ENCODE peak calls at places on chromosomes 12 and 14, in five cellular contexts. Q is hepatocyte, Y is OCI-LY7, J is GM23248, C is HCT116. L is an unnamed sample. For H4K20me1, the result is how much of the 10 kb centered on the place peaks cover.

GRCh38 chr14:57533214-57533613 is 39.6 kb upstream of the CCDC198 start:
- DNase-seq in Y (peak), J (peak), C (peak), Q (peak), L (peak)

GRCh38 chr14:69739486-69739885 is 27.5 kb upstream of the SRSF5 start:
- DNase-seq in Y (no peak), C (no peak), J (no peak), Q (no peak), L (no peak)

GRCh38 chr14:61710853-61711817 is 15.8 kb downstream of the HIF1A start:
- DNase-seq in Q (no peak), C (no peak), Y (peak), J (peak), L (no peak)

GRCh38 chr14:67729072-67729561 is 27.4 kb downstream of the RDH12 start:
- DNase-seq in Q (peak), C (no peak), J (no peak), Y (no peak), L (peak)

GRCh38 chr12:41122894-41123293 is 65.2 kb upstream of the PDZRN4 start:
- DNase-seq in C (no peak), Q (no peak), Y (no peak), J (no peak), L (no peak)

GRCh38 chr12:47868552-47869031 is 36.2 kb downstream of the VDR start:
- DNase-seq in Y (peak), Q (no peak), C (no peak), J (no peak), L (no peak)

GRCh38 chr12:24012528-24012927 is 63.1 kb upstream of the SOX5 start:
- DNase-seq in Q (peak), J (no peak), C (no peak), Y (no peak), L (no peak)

GRCh38 chr14:51816031-51816430 is 44.4 kb upstream of the GNG2 start:
- DNase-seq in Q (no peak), Y (no peak), C (no peak), J (no peak), L (no peak)

GRCh38 chr12:106152334-106152733 is 13.6 kb upstream of the NUAK1 start:
- DNase-seq in Q (no peak), J (no peak), C (no peak), Y (no peak), L (no peak)

GRCh38 chr14:37088816-37089215 is 83.6 kb downstream of the SLC25A21 start:
- DNase-seq in C (no peak), J (no peak), Y (no peak), Q (no peak), L (no peak)

GRCh38 chr12:63419119-63419518 is 249.2 kb downstream of the DPY19L2 start:
- DNase-seq in Q (peak), Y (no peak), J (no peak), C (peak), L (no peak)

GRCh38 chr12:95700316-95700785 is 90.2 kb downstream of the NTN4 start:
- DNase-seq in J (peak), Y (no peak), Q (no peak), C (no peak), L (no peak)

GRCh38 chr12:4911316-4911994 is 1.8 kb downstream of the KCNA1 start:
- DNase-seq in J (no peak), C (no peak), Q (no peak), Y (no peak), L (no peak)

GRCh38 chr12:10365716-10366433 is 24.0 kb downstream of the KLRK1 start:
- DNase-seq in C (peak), Y (no peak), Q (no peak), J (peak), L (peak)

GRCh38 chr14:65985976-65986375 is 500.2 kb upstream of the CCDC196 start:
- DNase-seq in J (no peak), Q (no peak), C (no peak), Y (no peak), L (no peak)

GRCh38 chr14:28773917-28774691 is 7.5 kb downstream of the FOXG1 start:
- DNase-seq in J (peak), Y (no peak), C (no peak), Q (peak), L (peak)

GRCh38 chr12:102169922-102170698 is 27.5 kb downstream of the PMCH start:
- DNase-seq in Q (peak), J (peak), C (peak), Y (peak), L (peak)

GRCh38 chr14:76705214-76705613 is 56.1 kb upstream of the VASH1 start:
- DNase-seq in Y (no peak), C (no peak), J (no peak), Q (no peak), L (no peak)

GRCh38 chr12:106131671-106132070 is 7.1 kb downstream of the NUAK1 start:
- DNase-seq in Q (no peak), Y (no peak), J (peak), C (no peak), L (no peak)

GRCh38 chr14:51342226-51342625 is 102.2 kb downstream of the TMX1 start:
- DNase-seq in Q (no peak), Y (no peak), C (no peak), J (peak), L (no peak)

GRCh38 chr14:23514009-23514962 is 37.3 kb downstream of the ZFHX2 start:
- DNase-seq in Q (no peak), Y (no peak), J (no peak), C (no peak), L (no peak)

GRCh38 chr12:6757028-6757689 is 4.2 kb upstream of the MLF2 start:
- DNase-seq in Y (no peak), J (no peak), Q (peak), C (no peak), L (no peak)

GRCh38 chr12:124437621-124438414 is 129.6 kb downstream of the NCOR2 start:
- DNase-seq in Y (no peak), J (no peak), C (no peak), Q (no peak), L (peak)

GRCh38 chr12:107525719-107526554 is 159.7 kb upstream of the PWP1 start:
- DNase-seq in J (no peak), Y (no peak), C (no peak), Q (no peak), L (no peak)

GRCh38 chr14:49980027-49980426 is 87.1 kb downstream of the ARF6 start:
- DNase-seq in C (no peak), J (no peak), Q (no peak), Y (no peak), L (no peak)

GRCh38 chr12:58148405-58148804 is 207.0 kb downstream of the ATP23 start:
- DNase-seq in C (peak), Y (no peak), J (peak), Q (peak), L (no peak)

GRCh38 chr14:67358914-67359313 is 690 bp downstream of the ATP6V1D start:
- DNase-seq in Q (peak), J (peak), Y (no peak), C (no peak), L (peak)

GRCh38 chr12:121838096-121838495 is 20.6 kb downstream of the HPD start:
- DNase-seq in J (no peak), Y (no peak), C (no peak), Q (no peak), L (no peak)

GRCh38 chr14:71021347-71022014 is 114.2 kb downstream of the PCNX1 start:
- DNase-seq in Y (no peak), J (peak), Q (no peak), C (peak), L (no peak)

GRCh38 chr12:95759039-95759438 is 31.5 kb downstream of the NTN4 start:
- DNase-seq in Y (no peak), Q (no peak), J (no peak), C (no peak), L (no peak)

GRCh38 chr12:19706936-19707335 is 267.6 kb downstream of the AEBP2 start:
- DNase-seq in Y (no peak), Q (no peak), J (no peak), C (no peak), L (no peak)

GRCh38 chr12:91272456-91273063 is 89.9 kb upstream of the DCN start:
- DNase-seq in Q (no peak), Y (no peak), C (no peak), J (no peak), L (peak)

GRCh38 chr14:37508500-37508899 is 86.5 kb downstream of the FOXA1 start:
- DNase-seq in C (no peak), J (peak), Y (no peak), Q (no peak), L (no peak)

GRCh38 chr14:66388516-66388915 is 97.7 kb upstream of the CCDC196 start:
- DNase-seq in J (no peak), C (no peak), Y (no peak), Q (no peak), L (no peak)

GRCh38 chr14:67411820-67412421 is at the start of gene PLEK2:
- DNase-seq in J (peak), C (peak), Q (peak), Y (no peak), L (no peak)

GRCh38 chr14:29528889-29529288 is 398.8 kb downstream of the PRKD1 start:
- DNase-seq in J (peak), Y (no peak), C (no peak), Q (no peak), L (no peak)

GRCh38 chr12:22971771-22972191 is 346.8 kb downstream of the ETNK1 start:
- DNase-seq in C (no peak), Q (no peak), Y (no peak), J (peak), L (no peak)

GRCh38 chr14:23089498-23090253 is 5.3 kb downstream of the ACIN1 start:
- DNase-seq in J (no peak), Q (no peak), C (no peak), Y (no peak), L (no peak)

GRCh38 chr12:96985515-96986362 is 78.7 kb downstream of the NEDD1 start:
- DNase-seq in Y (peak), C (peak), J (peak), Q (peak), L (peak)

GRCh38 chr14:60734465-60735242 is at the start of gene MNAT1:
- DNase-seq in C (peak), Y (peak), J (peak), Q (peak), L (peak)

DNA sequence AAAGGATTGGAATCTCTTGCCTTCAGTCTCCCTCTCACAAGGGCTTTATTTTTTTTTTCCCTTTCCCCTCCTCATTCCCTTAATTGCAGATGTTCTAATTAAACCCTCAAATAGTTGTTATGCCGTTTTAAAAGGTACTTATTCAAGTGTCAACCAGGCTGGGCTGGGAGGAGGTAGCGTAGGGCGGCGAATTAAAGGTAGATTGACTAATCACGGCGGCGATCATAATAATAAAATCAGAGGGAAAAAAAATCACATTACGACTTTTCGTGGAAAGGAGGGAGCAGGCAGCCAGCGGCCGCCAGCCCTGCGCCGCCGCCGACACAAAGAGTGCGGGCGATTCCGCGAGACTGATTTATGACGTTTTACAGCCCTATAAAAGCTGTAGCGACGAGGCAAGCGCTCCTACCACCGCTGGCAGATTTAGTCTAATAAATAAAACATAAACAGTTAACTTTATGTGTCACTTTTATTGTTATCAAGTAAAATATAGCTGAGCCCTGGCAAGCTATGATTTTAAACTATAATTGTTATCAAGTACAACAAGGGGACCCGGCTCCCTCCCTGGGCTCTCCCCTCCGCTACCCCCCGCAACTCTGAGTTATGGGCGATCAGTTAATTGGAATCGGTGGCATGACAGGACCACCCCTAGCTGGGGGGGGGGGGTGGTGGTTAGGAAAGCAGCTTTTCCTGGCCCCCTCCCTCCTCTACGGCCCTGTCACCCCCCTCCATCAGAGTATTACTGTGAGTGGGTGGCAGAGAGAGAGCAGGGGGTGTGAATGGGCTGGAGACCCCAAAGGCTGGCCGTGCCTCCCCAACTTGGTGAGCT is 1.5 kb upstream of the HOXC4 start:
- DNase-seq in J (no peak), C (no peak), Y (no peak), Q (peak), L (no peak)
- TF ChIP-seq EZH2phosphoT487 in J (no peak), C (no peak), Y (no peak), Q (no peak), L (peak)

GRCh38 chr12:54048694-54049093 is 4.9 kb upstream of the HOXC4 start:
- DNase-seq in C (no peak), Y (no peak), J (no peak), Q (no peak), L (no peak)
- H4K20me1 ChIP-seq in C (under half), Y (under half), J (under half), Q (under half), L (half or more)

DNA sequence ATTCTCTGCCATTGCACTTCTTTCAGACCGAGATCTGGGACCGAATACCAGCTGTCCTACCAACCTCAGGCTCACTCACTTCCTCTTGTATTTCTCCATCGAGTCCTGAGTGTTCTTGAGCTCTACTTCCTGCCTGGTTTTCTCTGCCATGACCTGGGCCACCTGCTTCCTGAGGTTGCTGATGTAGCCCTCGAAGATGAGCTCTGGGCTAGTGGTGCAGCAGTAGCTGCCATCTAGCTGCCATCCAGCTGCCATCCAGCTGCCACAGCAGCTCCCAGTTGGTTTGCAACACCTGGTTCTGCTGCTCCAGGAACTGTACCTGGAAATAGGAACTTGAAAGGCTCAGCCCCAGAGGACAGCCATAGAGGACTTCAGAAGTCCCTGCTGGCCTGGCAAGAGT is 15.0 kb upstream of the KRT73 start:
- DNase-seq in J (no peak), Y (peak), C (no peak), Q (no peak), L (no peak)
- TF ChIP-seq EZH2phosphoT487 in J (no peak), Y (no peak), C (no peak), Q (no peak), L (no peak)

GRCh38 chr12:79424109-79424721 is 266.5 kb downstream of the PAWR start:
- DNase-seq in Q (peak), J (peak), C (no peak), Y (no peak), L (peak)
- H4K20me1 ChIP-seq in Q (under half), J (under half), C (under half), Y (under half), L (under half)

GRCh38 chr14:31827325-31827724 is 249.8 kb upstream of the ARHGAP5 start:
- DNase-seq in Q (no peak), J (no peak), Y (no peak), C (no peak), L (no peak)
- TF ChIP-seq EZH2phosphoT487 in Q (no peak), J (no peak), Y (no peak), C (no peak), L (no peak)

DNA sequence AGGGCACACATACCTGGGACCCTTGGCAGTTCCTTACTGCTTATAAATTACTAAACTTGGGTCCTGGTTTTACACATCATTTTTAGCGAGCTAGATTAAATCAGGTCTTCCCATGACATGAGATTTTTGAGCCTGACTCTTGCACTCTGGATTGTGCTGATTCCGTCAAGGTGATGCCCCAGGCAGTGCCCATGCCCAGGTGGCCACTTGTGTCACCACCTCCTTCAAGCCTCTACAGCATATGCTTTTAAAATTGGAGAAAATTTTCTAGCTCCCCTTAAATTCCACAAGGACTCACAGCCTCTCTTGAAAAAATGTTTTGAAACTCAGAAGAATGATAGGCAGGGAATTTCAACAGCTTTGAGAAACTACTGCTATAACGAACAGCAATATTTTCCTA is 9.6 kb downstream of the PTPN21 start:
- DNase-seq in Q (no peak), Y (no peak), J (no peak), C (no peak), L (no peak)
- H4K20me1 ChIP-seq in Q (under half), Y (under half), J (under half), C (under half), L (under half)

L was measured in neural progenitor cell.